ENCODE peak calls at places on chromosomes 4 and X, in four cellular contexts. One of them, this sample, is unnamed.

GRCh38 chrX:153897899-153898298 is 6.6 kb upstream of the AVPR2 start:
- DNase-seq in lower lobe of right lung: no peak
- DNase-seq in SJSA1: no peak
- DNase-seq in tibial artery: no peak
- DNase-seq in this sample: no peak

GRCh38 chr4:127203561-127204260 is 429.0 kb upstream of the INTU start:
- DNase-seq in SJSA1: no peak
- DNase-seq in tibial artery: no peak
- DNase-seq in lower lobe of right lung: no peak
- DNase-seq in this sample: no peak

GRCh38 chrX:119758682-119759332 is 419 bp downstream of the SOWAHD start:
- DNase-seq in tibial artery: no peak
- DNase-seq in SJSA1: no peak
- DNase-seq in lower lobe of right lung: no peak
- DNase-seq in this sample: no peak

GRCh38 chr4:57410331-57411052 is 300.3 kb upstream of the IGFBP7 start:
- DNase-seq in SJSA1: no peak
- DNase-seq in lower lobe of right lung: no peak
- DNase-seq in tibial artery: peak; percentile 30
- DNase-seq in this sample: peak; percentile 34

GRCh38 chr4:113384600-113384999 is 335.1 kb downstream of the ANK2 start:
- DNase-seq in SJSA1: no peak
- DNase-seq in lower lobe of right lung: no peak
- DNase-seq in tibial artery: no peak
- DNase-seq in this sample: no peak

GRCh38 chr4:38605794-38606586 is 58.0 kb upstream of the KLF3 start:
- DNase-seq in tibial artery: no peak
- DNase-seq in SJSA1: no peak
- DNase-seq in lower lobe of right lung: no peak
- DNase-seq in this sample: no peak

GRCh38 chr4:83054928-83055327 is 19.9 kb downstream of the COPS4 start:
- DNase-seq in SJSA1: no peak
- DNase-seq in tibial artery: no peak
- DNase-seq in lower lobe of right lung: no peak
- DNase-seq in this sample: no peak

GRCh38 chrX:41518127-41518840 is 71.1 kb downstream of the NYX start:
- DNase-seq in lower lobe of right lung: no peak
- DNase-seq in SJSA1: no peak
- DNase-seq in tibial artery: no peak
- DNase-seq in this sample: no peak

GRCh38 chr4:181685461-181685860 is 557.7 kb upstream of the TENM3 start:
- DNase-seq in tibial artery: no peak
- DNase-seq in SJSA1: peak; percentile 51
- DNase-seq in lower lobe of right lung: no peak
- DNase-seq in this sample: no peak

GRCh38 chr4:5993876-5994811 is 24.1 kb downstream of the C4orf50 start:
- DNase-seq in lower lobe of right lung: no peak
- DNase-seq in tibial artery: no peak
- DNase-seq in SJSA1: no peak
- DNase-seq in this sample: no peak

GRCh38 chrX:69028006-69028760 is 137.1 kb downstream of the PJA1 start:
- DNase-seq in lower lobe of right lung: no peak
- DNase-seq in SJSA1: no peak
- DNase-seq in tibial artery: no peak
- DNase-seq in this sample: no peak

GRCh38 chr4:15444879-15445576 is 17.2 kb downstream of the C1QTNF7 start:
- DNase-seq in tibial artery: no peak
- DNase-seq in lower lobe of right lung: no peak
- DNase-seq in SJSA1: no peak
- DNase-seq in this sample: no peak

GRCh38 chr4:7043521-7044414 is 596 bp downstream of the TADA2B start:
- DNase-seq in lower lobe of right lung: peak; percentile 74
- DNase-seq in SJSA1: no peak
- DNase-seq in tibial artery: no peak
- DNase-seq in this sample: peak; percentile 45

DNA sequence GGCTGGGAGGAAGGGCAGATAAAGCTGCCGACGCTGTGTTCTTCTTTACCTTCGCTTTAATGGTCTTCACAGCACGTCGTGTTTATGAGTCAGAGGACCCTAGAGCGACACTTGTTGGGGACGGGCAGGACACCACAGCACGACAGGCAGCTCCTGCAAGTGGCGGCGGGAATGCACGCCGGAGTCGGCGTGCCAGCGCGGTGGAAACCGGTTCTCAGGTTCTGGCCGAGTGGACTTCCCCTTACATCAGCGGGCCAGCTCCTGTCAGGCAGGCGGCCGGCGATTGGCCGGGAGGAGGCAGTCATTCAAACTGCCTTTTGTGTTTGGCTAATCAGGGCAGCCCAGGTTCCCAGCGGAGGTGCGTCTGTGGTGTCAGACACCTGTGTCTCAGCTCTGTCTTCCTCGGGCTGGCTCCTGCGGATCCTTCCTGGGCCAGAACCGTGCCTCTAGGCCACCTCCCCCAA is 150.9 kb downstream of the SHROOM3 start:
- DNase-seq in SJSA1: no peak
- DNase-seq in lower lobe of right lung: peak; percentile 92
- DNase-seq in tibial artery: peak; percentile 69
- DNase-seq in this sample: no peak
- H3K27ac ChIP-seq in SJSA1: no peak overlapping the region
- H3K27ac ChIP-seq in lower lobe of right lung: peak overlapping the region; percentile 88
- H3K27ac ChIP-seq in tibial artery: peak overlapping the region; percentile 87
- H3K27ac ChIP-seq in this sample: no peak overlapping the region

GRCh38 chr4:148203056-148203898 is 238.9 kb downstream of the NR3C2 start:
- DNase-seq in lower lobe of right lung: no peak
- DNase-seq in SJSA1: no peak
- DNase-seq in tibial artery: no peak
- DNase-seq in this sample: no peak

GRCh38 chr4:148207074-148207473 is 235.1 kb downstream of the NR3C2 start:
- DNase-seq in lower lobe of right lung: no peak
- DNase-seq in SJSA1: no peak
- DNase-seq in tibial artery: no peak
- DNase-seq in this sample: no peak

GRCh38 chr4:148205481-148205880 is 236.7 kb downstream of the NR3C2 start:
- DNase-seq in SJSA1: no peak
- DNase-seq in tibial artery: no peak
- DNase-seq in lower lobe of right lung: no peak
- DNase-seq in this sample: no peak

GRCh38 chr4:148204892-148205291 is 237.3 kb downstream of the NR3C2 start:
- DNase-seq in SJSA1: no peak
- DNase-seq in lower lobe of right lung: no peak
- DNase-seq in tibial artery: no peak
- DNase-seq in this sample: no peak

GRCh38 chr4:148204171-148204570 is 238.0 kb downstream of the NR3C2 start:
- DNase-seq in SJSA1: no peak
- DNase-seq in lower lobe of right lung: no peak
- DNase-seq in tibial artery: no peak
- DNase-seq in this sample: no peak
- H3K27ac ChIP-seq in SJSA1: no peak overlapping the region
- H3K27ac ChIP-seq in lower lobe of right lung: peak overlapping the region; percentile 18
- H3K27ac ChIP-seq in tibial artery: peak overlapping the region; percentile 10
- H3K27ac ChIP-seq in this sample: no peak overlapping the region

DNA sequence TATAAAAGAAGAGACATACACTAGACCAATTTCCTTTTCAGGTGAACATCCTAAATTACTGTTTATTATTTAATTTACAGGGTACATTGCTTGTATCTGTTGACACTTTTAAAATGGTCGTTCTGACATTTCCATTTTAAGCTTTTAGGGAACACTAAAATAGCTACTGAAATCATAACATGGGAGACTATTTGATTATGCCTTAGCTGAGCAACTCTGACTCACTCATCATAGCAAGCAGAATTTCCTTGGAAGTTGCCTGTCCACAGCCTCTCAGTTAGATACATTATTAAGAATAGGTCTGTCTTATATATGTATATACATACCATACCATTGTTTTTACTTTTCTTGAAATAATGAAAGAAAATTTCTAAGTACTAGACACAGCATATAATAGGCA is 22.0 kb downstream of the GUCY1B1 start:
- DNase-seq in tibial artery: no peak
- DNase-seq in lower lobe of right lung: no peak
- DNase-seq in SJSA1: no peak
- DNase-seq in this sample: no peak
- H3K27ac ChIP-seq in tibial artery: no peak overlapping the region
- H3K27ac ChIP-seq in lower lobe of right lung: no peak overlapping the region
- H3K27ac ChIP-seq in SJSA1: no peak overlapping the region
- H3K27ac ChIP-seq in this sample: no peak overlapping the region

DNA sequence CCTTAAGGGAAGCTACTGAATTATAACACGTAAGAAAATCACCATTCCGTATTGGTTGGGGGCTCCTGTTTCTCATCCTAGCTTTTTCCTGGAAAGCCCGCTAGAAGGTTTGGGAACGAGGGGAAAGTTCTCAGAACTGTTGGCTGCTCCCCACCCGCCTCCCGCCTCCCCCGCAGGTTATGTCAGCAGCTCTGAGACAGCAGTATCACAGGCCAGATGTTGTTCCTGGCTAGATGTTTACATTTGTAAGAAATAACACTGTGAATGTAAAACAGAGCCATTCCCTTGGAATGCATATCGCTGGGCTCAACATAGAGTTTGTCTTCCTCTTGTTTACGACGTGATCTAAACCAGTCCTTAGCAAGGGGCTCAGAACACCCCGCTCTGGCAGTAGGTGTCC is 7.1 kb upstream of the MSANTD1 start:
- DNase-seq in SJSA1: no peak
- DNase-seq in lower lobe of right lung: no peak
- DNase-seq in tibial artery: no peak
- DNase-seq in this sample: no peak
- H3K27ac ChIP-seq in SJSA1: no peak overlapping the region
- H3K27ac ChIP-seq in lower lobe of right lung: no peak overlapping the region
- H3K27ac ChIP-seq in tibial artery: no peak overlapping the region
- H3K27ac ChIP-seq in this sample: no peak overlapping the region

DNA sequence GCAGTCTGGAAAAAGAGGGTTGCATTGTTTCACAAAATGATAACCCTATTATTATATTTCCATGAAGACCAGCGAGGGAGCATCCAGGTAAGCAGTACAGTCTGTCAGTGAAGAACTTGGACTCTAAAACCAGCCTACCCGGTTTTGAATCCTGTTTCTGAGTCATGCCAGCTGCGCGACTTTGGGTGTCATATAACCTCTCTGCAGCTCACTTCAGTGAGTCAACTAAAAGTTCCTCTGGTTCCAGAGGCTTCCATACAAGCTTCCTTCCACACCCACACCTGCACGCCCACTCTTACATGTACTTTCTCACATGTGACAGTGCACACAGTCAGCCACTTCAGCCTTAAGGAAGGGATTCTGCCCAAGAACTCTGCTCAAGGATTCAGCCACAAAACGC is 49.8 kb upstream of the PRPS2 start:
- DNase-seq in lower lobe of right lung: no peak
- DNase-seq in tibial artery: no peak
- DNase-seq in SJSA1: no peak
- DNase-seq in this sample: no peak
- H3K27ac ChIP-seq in lower lobe of right lung: no peak overlapping the region
- H3K27ac ChIP-seq in tibial artery: no peak overlapping the region
- H3K27ac ChIP-seq in SJSA1: no peak overlapping the region
- H3K27ac ChIP-seq in this sample: no peak overlapping the region

GRCh38 chr4:145545538-145546224 is 64.0 kb downstream of the SMAD1 start:
- DNase-seq in tibial artery: no peak
- DNase-seq in lower lobe of right lung: no peak
- DNase-seq in SJSA1: no peak
- DNase-seq in this sample: no peak
- H3K27ac ChIP-seq in tibial artery: no peak overlapping the region
- H3K27ac ChIP-seq in lower lobe of right lung: no peak overlapping the region
- H3K27ac ChIP-seq in SJSA1: no peak overlapping the region
- H3K27ac ChIP-seq in this sample: no peak overlapping the region

GRCh38 chr4:23881674-23882337 is 8.0 kb downstream of the PPARGC1A start:
- DNase-seq in lower lobe of right lung: no peak
- DNase-seq in tibial artery: no peak
- DNase-seq in SJSA1: no peak
- DNase-seq in this sample: no peak
- H3K27ac ChIP-seq in lower lobe of right lung: no peak overlapping the region
- H3K27ac ChIP-seq in tibial artery: no peak overlapping the region
- H3K27ac ChIP-seq in SJSA1: no peak overlapping the region
- H3K27ac ChIP-seq in this sample: no peak overlapping the region

GRCh38 chr4:169266081-169266480 is 4.7 kb downstream of the SH3RF1 start:
- DNase-seq in tibial artery: no peak
- DNase-seq in SJSA1: no peak
- DNase-seq in lower lobe of right lung: no peak
- DNase-seq in this sample: no peak

GRCh38 chr4:169266661-169267060 is 4.1 kb downstream of the SH3RF1 start:
- DNase-seq in lower lobe of right lung: no peak
- DNase-seq in tibial artery: no peak
- DNase-seq in SJSA1: no peak
- DNase-seq in this sample: no peak

GRCh38 chr4:169260217-169260866 is 10.4 kb downstream of the SH3RF1 start:
- DNase-seq in tibial artery: no peak
- DNase-seq in SJSA1: no peak
- DNase-seq in lower lobe of right lung: no peak
- DNase-seq in this sample: no peak

GRCh38 chr4:169267070-169267469 is 3.7 kb downstream of the SH3RF1 start:
- DNase-seq in SJSA1: no peak
- DNase-seq in tibial artery: no peak
- DNase-seq in lower lobe of right lung: no peak
- DNase-seq in this sample: no peak

DNA sequence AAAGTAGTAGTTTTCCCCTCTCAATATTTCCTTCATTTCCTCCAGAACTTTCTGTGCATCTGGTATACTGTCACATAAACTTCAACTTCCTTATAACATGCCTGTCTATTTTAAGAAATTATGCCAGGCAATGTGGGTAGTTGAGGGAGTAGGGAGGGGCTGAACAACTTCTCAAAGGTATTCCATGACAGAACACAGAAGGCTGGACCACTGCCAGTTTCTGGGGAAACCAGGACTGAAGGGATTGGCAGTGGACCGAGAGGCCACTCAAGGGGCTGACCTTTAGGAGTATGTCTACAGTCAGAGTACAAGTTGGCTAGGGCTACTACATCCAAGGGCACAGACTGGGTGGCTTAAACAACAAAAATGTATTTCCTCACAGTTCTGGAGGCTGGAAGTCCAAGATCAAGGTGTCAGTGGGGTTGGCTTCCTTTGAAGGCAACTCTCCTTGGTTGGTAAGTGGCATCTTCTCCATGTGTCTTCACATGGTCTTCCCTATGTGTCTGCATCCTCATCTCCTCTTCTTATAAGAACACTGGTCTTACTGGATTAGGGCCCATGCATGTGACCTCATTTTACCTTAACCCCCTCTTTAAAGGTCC is 6.9 kb downstream of the SH3RF1 start:
- DNase-seq in tibial artery: peak; percentile 24
- DNase-seq in lower lobe of right lung: peak; percentile 71
- DNase-seq in SJSA1: no peak
- DNase-seq in this sample: no peak
- H3K27ac ChIP-seq in tibial artery: no peak overlapping the region
- H3K27ac ChIP-seq in lower lobe of right lung: no peak overlapping the region
- H3K27ac ChIP-seq in SJSA1: no peak overlapping the region
- H3K27ac ChIP-seq in this sample: no peak overlapping the region

This sample was measured in substantia nigra.